ENCODE peak calls at places on chromosomes 11 and 22, in five cellular contexts. W is transverse colon, D is A549, X is PC-3, Z is uterus. K is an unnamed sample.
A peak's percentile ranks its signal among the peaks of the same experiment; 100 is the strongest.

GRCh38 chr11:106614280-106614679 is 404.0 kb downstream of the GUCY1A2 start:
- DNase-seq in W (no peak), D (no peak), X (no peak), Z (no peak), K (no peak)

GRCh38 chr11:70637186-70637800 is 239.0 kb downstream of the CTTN start:
- DNase-seq in W (no peak), D (no peak), X (no peak), Z (no peak), K (no peak)

GRCh38 chr11:70742553-70743291 is 344.4 kb downstream of the CTTN start:
- DNase-seq in W (no peak), D (no peak), X (no peak), Z (no peak), K (no peak)

GRCh38 chr22:32796865-32797573 is 4.5 kb upstream of the TIMP3 start:
- DNase-seq in W (peak; percentile 70), D (peak; percentile 35), X (peak; percentile 22), Z (peak; percentile 76), K (peak; percentile 81)

GRCh38 chr22:37469416-37470086 is 16.6 kb downstream of the MFNG start:
- DNase-seq in W (no peak), D (no peak), X (no peak), Z (no peak), K (no peak)

GRCh38 chr22:35914357-35914664 is 114.3 kb downstream of the RBFOX2 start:
- DNase-seq in W (no peak), D (no peak), X (no peak), Z (no peak), K (no peak)

GRCh38 chr22:32897400-32897799 is 95.9 kb downstream of the TIMP3 start:
- DNase-seq in W (no peak), D (no peak), X (no peak), Z (no peak), K (no peak)

GRCh38 chr11:117259417-117259816 is 26.9 kb downstream of the RNF214 start:
- DNase-seq in W (no peak), D (no peak), X (peak; percentile 58), Z (no peak), K (no peak)

GRCh38 chr11:33500865-33501479 is 199.7 kb downstream of the C11orf91 start:
- DNase-seq in W (no peak), D (peak; percentile 25), X (peak; percentile 52), Z (no peak), K (no peak)

GRCh38 chr11:121112498-121113455 is 11.7 kb downstream of the TECTA start:
- DNase-seq in W (peak; percentile 49), D (peak; percentile 53), X (peak; percentile 87), Z (peak; percentile 54), K (no peak)

GRCh38 chr22:40855960-40856512 is 403 bp downstream of the ST13 start:
- DNase-seq in W (no peak), D (peak; percentile 19), X (no peak), Z (no peak), K (peak; percentile 77)

GRCh38 chr11:17328856-17329490 is 22.6 kb upstream of the NCR3LG1 start:
- DNase-seq in W (no peak), D (no peak), X (no peak), Z (no peak), K (no peak)

GRCh38 chr22:35783943-35784614 is 66.4 kb downstream of the APOL5 start:
- DNase-seq in W (no peak), D (peak; percentile 73), X (peak; percentile 89), Z (no peak), K (no peak)

GRCh38 chr11:123292647-123293046 is 97.6 kb upstream of the CLMP start:
- DNase-seq in W (no peak), D (no peak), X (no peak), Z (no peak), K (no peak)

GRCh38 chr11:128848815-128849455 is 18.2 kb downstream of the KCNJ1 start:
- DNase-seq in W (peak; percentile 55), D (peak; percentile 38), X (peak; percentile 65), Z (no peak), K (peak; percentile 45)

GRCh38 chr11:5151713-5152153 is 2.8 kb downstream of the OR52A1 start:
- DNase-seq in W (no peak), D (no peak), X (no peak), Z (no peak), K (no peak)

GRCh38 chr11:69508974-69509373 is 27.5 kb downstream of the LINC01488 start:
- DNase-seq in W (no peak), D (no peak), X (no peak), Z (no peak), K (no peak)

GRCh38 chr11:33618956-33619355 is 81.7 kb downstream of the C11orf91 start:
- DNase-seq in W (no peak), D (no peak), X (no peak), Z (no peak), K (no peak)

GRCh38 chr11:65132238-65132987 is 1.9 kb downstream of the SYVN1 start:
- DNase-seq in W (no peak), D (no peak), X (no peak), Z (peak; percentile 15), K (peak; percentile 67)

GRCh38 chr22:49609207-49609876 is 218.3 kb downstream of the BRD1 start:
- DNase-seq in W (no peak), D (no peak), X (no peak), Z (no peak), K (no peak)

GRCh38 chr11:32982626-32983025 is 33.1 kb upstream of the DEPDC7 start:
- DNase-seq in W (no peak), D (no peak), X (no peak), Z (no peak), K (no peak)

GRCh38 chr11:66322732-66323427 is 6.0 kb upstream of the CD248 start:
- DNase-seq in W (no peak), D (no peak), X (no peak), Z (peak; percentile 65), K (peak; percentile 81)

GRCh38 chr11:47923667-47924066 is 56.7 kb upstream of the PTPRJ start:
- DNase-seq in W (no peak), D (no peak), X (no peak), Z (peak; percentile 24), K (no peak)
- H3K27ac ChIP-seq in W (no peak overlapping the region), D (peak overlapping the region; percentile 79), X (peak overlapping the region; percentile 51), Z (no peak overlapping the region), K (no peak overlapping the region)

GRCh38 chr11:76693791-76694190 is 23.2 kb upstream of the LRRC32 start:
- DNase-seq in W (no peak), D (no peak), X (no peak), Z (no peak), K (no peak)

GRCh38 chr11:76695767-76696166 is 25.2 kb upstream of the LRRC32 start:
- DNase-seq in W (no peak), D (no peak), X (no peak), Z (no peak), K (no peak)

GRCh38 chr11:76692956-76693355 is 22.4 kb upstream of the LRRC32 start:
- DNase-seq in W (no peak), D (no peak), X (no peak), Z (no peak), K (no peak)

GRCh38 chr11:76695133-76695532 is 24.6 kb upstream of the LRRC32 start:
- DNase-seq in W (no peak), D (peak; percentile 28), X (no peak), Z (no peak), K (no peak)

GRCh38 chr11:76694664-76695063 is 24.1 kb upstream of the LRRC32 start:
- DNase-seq in W (no peak), D (peak; percentile 31), X (peak; percentile 50), Z (no peak), K (no peak)
- TF ChIP-seq CTCF in W (no peak), D (no peak), X (no peak), Z (no peak), K (no peak)

GRCh38 chr11:61690706-61691377 is 10.7 kb downstream of the DAGLA start:
- DNase-seq in W (peak; percentile 82), D (no peak), X (no peak), Z (no peak), K (no peak)

GRCh38 chr11:61687420-61687819 is 7.2 kb downstream of the DAGLA start:
- DNase-seq in W (no peak), D (no peak), X (no peak), Z (no peak), K (no peak)

GRCh38 chr11:61688368-61689163 is 8.4 kb downstream of the DAGLA start:
- DNase-seq in W (peak; percentile 83), D (no peak), X (no peak), Z (peak; percentile 73), K (peak; percentile 86)

GRCh38 chr11:61691378-61692156 is 11.4 kb downstream of the DAGLA start:
- DNase-seq in W (no peak), D (no peak), X (no peak), Z (no peak), K (no peak)

DNA sequence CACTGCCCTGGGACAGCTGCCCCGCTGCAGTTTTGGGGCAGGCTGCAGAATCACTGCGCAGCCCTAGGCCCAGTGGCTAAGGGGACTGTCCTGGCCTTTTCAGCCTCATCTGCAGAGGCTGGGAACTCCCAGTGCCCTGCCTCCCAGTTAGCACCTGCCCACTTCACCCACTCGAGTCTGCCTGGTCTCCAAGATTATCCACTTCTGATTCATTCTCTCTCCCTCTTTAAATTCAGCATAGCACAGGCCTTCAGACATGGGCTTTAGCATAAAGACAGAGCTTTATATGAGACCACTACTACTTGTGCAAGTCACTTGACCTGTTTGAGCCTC is 8.9 kb downstream of the DAGLA start:
- DNase-seq in W (no peak), D (no peak), X (no peak), Z (no peak), K (no peak)
- H3K4me3 ChIP-seq in W (no peak overlapping the region), D (no peak overlapping the region), X (no peak overlapping the region), Z (no peak overlapping the region), K (peak overlapping the region; percentile 58)

GRCh38 chr11:94785509-94785908 is 17.4 kb downstream of the AMOTL1 start:
- DNase-seq in W (no peak), D (no peak), X (no peak), Z (no peak), K (no peak)

GRCh38 chr11:94787798-94788197 is 19.6 kb downstream of the AMOTL1 start:
- DNase-seq in W (no peak), D (no peak), X (peak; percentile 51), Z (no peak), K (no peak)

GRCh38 chr11:94788396-94788795 is 20.2 kb downstream of the AMOTL1 start:
- DNase-seq in W (no peak), D (no peak), X (peak; percentile 97), Z (no peak), K (no peak)

GRCh38 chr11:94784884-94785283 is 16.7 kb downstream of the AMOTL1 start:
- DNase-seq in W (no peak), D (no peak), X (no peak), Z (no peak), K (no peak)

DNA sequence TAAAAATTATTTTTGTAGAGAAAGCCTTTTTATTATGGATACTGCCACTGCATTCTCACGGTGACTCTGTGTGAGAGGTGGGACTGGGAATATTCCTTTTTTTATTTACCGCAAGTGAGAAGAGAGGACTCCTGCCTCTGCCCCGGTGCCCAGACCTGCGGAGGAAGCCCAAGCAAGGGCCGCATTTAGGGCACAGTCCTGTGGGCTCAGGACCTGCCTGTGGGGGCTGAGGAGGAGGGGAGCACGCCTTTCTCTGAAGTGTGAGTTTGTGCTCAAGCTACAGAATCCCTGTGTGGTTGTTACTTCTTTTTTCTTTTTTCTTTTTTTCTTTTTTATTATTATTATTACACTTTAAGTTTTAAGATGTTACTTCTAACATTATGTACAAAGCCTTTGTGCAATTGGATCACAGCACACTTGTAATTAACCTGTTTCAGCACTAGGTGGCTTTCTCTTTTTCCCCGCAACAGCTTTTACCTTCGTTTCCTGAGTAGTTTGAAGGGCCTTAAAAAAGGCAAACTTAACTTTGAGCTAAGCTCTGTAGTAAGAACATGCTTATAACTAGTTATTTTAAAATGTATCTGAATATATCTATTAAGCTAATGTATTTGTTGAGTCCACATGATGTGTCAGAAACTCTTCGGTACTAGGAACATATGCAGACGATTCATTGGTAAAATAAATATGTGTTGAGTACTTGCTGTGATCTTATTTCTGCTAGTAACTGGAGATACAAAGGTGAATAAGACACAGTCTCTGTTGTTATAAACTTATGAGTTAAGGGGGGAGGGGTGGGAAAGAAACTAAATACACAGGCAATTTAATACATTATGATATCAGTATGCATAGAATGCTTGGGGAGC is 18.3 kb downstream of the AMOTL1 start:
- DNase-seq in W (no peak), D (peak; percentile 31), X (peak; percentile 75), Z (no peak), K (no peak)
- H3K27ac ChIP-seq in W (peak overlapping the region; percentile 8), D (no peak overlapping the region), X (peak overlapping the region; percentile 95), Z (no peak overlapping the region), K (no peak overlapping the region)

K was measured in coronary artery.